ENCODE peak calls at places on chromosome 15, in eight cellular contexts. E is Calu3; M is H1; G is B cell; Q is AG08395; O is CD8-positive, alpha-beta T cell; D is HEK293T; F is stimulated activated CD4-positive, alpha-beta T cell treated with anti-CD3 and anti-CD28 coated beads, Interleukin-2, amount 100 ng/mL, for 48 hours. I is an unnamed sample.

GRCh38 chr15:64857421-64857820 is 15.7 kb downstream of the PLEKHO2 start:
- DNase-seq in E (no peak), M (no peak), G (no peak), Q (peak), O (no peak), D (no peak), F (no peak), I (no peak)

GRCh38 chr15:66387176-66388056 is 704 bp downstream of the MAP2K1 start:
- DNase-seq in E (peak), M (peak), G (peak), Q (peak), O (peak), D (peak), F (peak), I (peak)

GRCh38 chr15:28017423-28017924 is 81.6 kb downstream of the OCA2 start:
- DNase-seq in E (no peak), M (no peak), G (no peak), Q (no peak), O (no peak), D (no peak), F (no peak), I (peak)

GRCh38 chr15:92818658-92819311 is 81.3 kb upstream of the CHD2 start:
- DNase-seq in E (no peak), M (no peak), G (no peak), Q (no peak), O (no peak), D (peak), F (no peak), I (peak)

GRCh38 chr15:68650901-68651709 is 72.3 kb downstream of the CORO2B start:
- DNase-seq in E (peak), M (peak), G (peak), Q (no peak), O (peak), D (peak), F (peak), I (peak)

GRCh38 chr15:47384316-47384715 is 333.0 kb upstream of the SEMA6D start:
- DNase-seq in E (no peak), M (no peak), G (no peak), Q (peak), O (no peak), D (no peak), F (no peak), I (peak)

GRCh38 chr15:88894348-88894818 is 961 bp downstream of the HAPLN3 start:
- DNase-seq in E (peak), M (peak), G (peak), Q (no peak), O (peak), D (peak), F (peak), I (peak)

GRCh38 chr15:61906961-61907752 is 153.1 kb downstream of the VPS13C start:
- DNase-seq in E (peak), M (no peak), G (no peak), Q (no peak), O (no peak), D (no peak), F (no peak), I (no peak)

GRCh38 chr15:101306341-101307047 is 11.4 kb upstream of the SNRPA1 start:
- DNase-seq in E (no peak), M (peak), G (no peak), Q (no peak), O (no peak), D (no peak), F (no peak), I (no peak)

GRCh38 chr15:75721462-75721922 is 8.8 kb upstream of the CSPG4 start:
- DNase-seq in E (no peak), M (no peak), G (no peak), Q (no peak), O (no peak), D (no peak), F (no peak), I (peak)

GRCh38 chr15:99614749-99615288 is 49.0 kb downstream of the MEF2A start:
- DNase-seq in E (no peak), M (no peak), G (no peak), Q (peak), O (no peak), D (peak), F (no peak), I (no peak)

GRCh38 chr15:92811514-92811913 is 88.6 kb upstream of the CHD2 start:
- DNase-seq in E (peak), M (no peak), G (no peak), Q (no peak), O (no peak), D (no peak), F (no peak), I (no peak)

GRCh38 chr15:67953286-67953685 is 100.8 kb upstream of the PIAS1 start:
- DNase-seq in E (no peak), M (no peak), G (no peak), Q (no peak), O (no peak), D (no peak), F (no peak), I (no peak)

GRCh38 chr15:101710806-101711205 is 13.5 kb downstream of the TARS3 start:
- DNase-seq in E (no peak), M (no peak), G (no peak), Q (peak), O (no peak), D (no peak), F (no peak), I (no peak)

GRCh38 chr15:56533741-56534416 is 68.9 kb upstream of the MNS1 start:
- DNase-seq in E (no peak), M (no peak), G (no peak), Q (no peak), O (no peak), D (no peak), F (no peak), I (no peak)

GRCh38 chr15:42707068-42707467 is 29.9 kb downstream of the CDAN1 start:
- DNase-seq in E (no peak), M (no peak), G (no peak), Q (no peak), O (no peak), D (no peak), F (no peak), I (no peak)

GRCh38 chr15:83323296-83323711 is 38.8 kb upstream of the BNC1 start:
- DNase-seq in E (peak), M (no peak), G (no peak), Q (peak), O (no peak), D (no peak), F (no peak), I (no peak)

GRCh38 chr15:23564798-23565394 is 578 bp upstream of the MKRN3 start:
- DNase-seq in E (no peak), M (no peak), G (no peak), Q (no peak), O (no peak), D (no peak), F (no peak), I (no peak)

GRCh38 chr15:66085128-66085527 is 168.4 kb downstream of the MEGF11 start:
- DNase-seq in E (peak), M (peak), G (no peak), Q (no peak), O (no peak), D (no peak), F (peak), I (peak)

GRCh38 chr15:86526938-86527735 is 447.5 kb downstream of the AGBL1 start:
- DNase-seq in E (no peak), M (no peak), G (no peak), Q (no peak), O (no peak), D (no peak), F (no peak), I (no peak)

I was measured in BE2C.